ENCODE peak calls at places on chromosomes 13 and 19, in six cellular contexts. One of them, this sample, is unnamed.

GRCh38 chr13:91270031-91270430 is 77.5 kb upstream of the MIR17HG start:
- DNase-seq in astrocyte of the spinal cord: no peak
- DNase-seq in neural progenitor cell: no peak
- DNase-seq in CD4-positive, CD25-positive, alpha-beta regulatory T cell: no peak
- DNase-seq in GM23338: no peak
- DNase-seq in AG04449: no peak
- DNase-seq in this sample: peak

GRCh38 chr19:30209617-30210600 is 162.3 kb upstream of the ZNF536 start:
- DNase-seq in AG04449: no peak
- DNase-seq in GM23338: no peak
- DNase-seq in CD4-positive, CD25-positive, alpha-beta regulatory T cell: no peak
- DNase-seq in astrocyte of the spinal cord: no peak
- DNase-seq in neural progenitor cell: no peak
- DNase-seq in this sample: no peak

GRCh38 chr13:62710766-62711165 is 1295.1 kb upstream of the PCDH20 start:
- DNase-seq in AG04449: no peak
- DNase-seq in neural progenitor cell: no peak
- DNase-seq in astrocyte of the spinal cord: no peak
- DNase-seq in CD4-positive, CD25-positive, alpha-beta regulatory T cell: no peak
- DNase-seq in GM23338: no peak
- DNase-seq in this sample: no peak

GRCh38 chr19:18397242-18398202 is at the start of gene LRRC25:
- DNase-seq in CD4-positive, CD25-positive, alpha-beta regulatory T cell: no peak
- DNase-seq in AG04449: no peak
- DNase-seq in GM23338: peak
- DNase-seq in astrocyte of the spinal cord: no peak
- DNase-seq in neural progenitor cell: peak
- DNase-seq in this sample: peak

GRCh38 chr19:50427997-50428425 is 4.7 kb upstream of the MYBPC2 start:
- DNase-seq in astrocyte of the spinal cord: peak
- DNase-seq in GM23338: peak
- DNase-seq in AG04449: peak
- DNase-seq in CD4-positive, CD25-positive, alpha-beta regulatory T cell: peak
- DNase-seq in neural progenitor cell: peak
- DNase-seq in this sample: peak

GRCh38 chr19:49546825-49547565 is 19.2 kb downstream of the RCN3 start:
- DNase-seq in GM23338: peak
- DNase-seq in neural progenitor cell: peak
- DNase-seq in CD4-positive, CD25-positive, alpha-beta regulatory T cell: peak
- DNase-seq in astrocyte of the spinal cord: peak
- DNase-seq in AG04449: no peak
- DNase-seq in this sample: peak

GRCh38 chr13:32022292-32022691 is 9.3 kb upstream of the FRY start:
- DNase-seq in GM23338: no peak
- DNase-seq in AG04449: no peak
- DNase-seq in neural progenitor cell: peak
- DNase-seq in CD4-positive, CD25-positive, alpha-beta regulatory T cell: no peak
- DNase-seq in astrocyte of the spinal cord: no peak
- DNase-seq in this sample: peak

GRCh38 chr13:51929699-51930098 is 67.9 kb downstream of the CCDC70 start:
- DNase-seq in CD4-positive, CD25-positive, alpha-beta regulatory T cell: no peak
- DNase-seq in neural progenitor cell: no peak
- DNase-seq in astrocyte of the spinal cord: no peak
- DNase-seq in AG04449: no peak
- DNase-seq in GM23338: no peak
- DNase-seq in this sample: no peak

GRCh38 chr19:49335071-49335783 is at the start of gene CD37:
- DNase-seq in neural progenitor cell: no peak
- DNase-seq in astrocyte of the spinal cord: no peak
- DNase-seq in CD4-positive, CD25-positive, alpha-beta regulatory T cell: peak
- DNase-seq in AG04449: no peak
- DNase-seq in GM23338: no peak
- DNase-seq in this sample: no peak

GRCh38 chr19:19461671-19462622 is 53.4 kb downstream of the TSSK6 start:
- DNase-seq in AG04449: no peak
- DNase-seq in CD4-positive, CD25-positive, alpha-beta regulatory T cell: no peak
- DNase-seq in neural progenitor cell: peak
- DNase-seq in GM23338: peak
- DNase-seq in astrocyte of the spinal cord: peak
- DNase-seq in this sample: peak

GRCh38 chr13:20349564-20350379 is 117.7 kb upstream of the GJB6 start:
- DNase-seq in AG04449: no peak
- DNase-seq in neural progenitor cell: peak
- DNase-seq in astrocyte of the spinal cord: no peak
- DNase-seq in CD4-positive, CD25-positive, alpha-beta regulatory T cell: no peak
- DNase-seq in GM23338: no peak
- DNase-seq in this sample: no peak

GRCh38 chr13:111265701-111266035 is 54.8 kb upstream of the TEX29 start:
- DNase-seq in neural progenitor cell: peak
- DNase-seq in CD4-positive, CD25-positive, alpha-beta regulatory T cell: no peak
- DNase-seq in AG04449: no peak
- DNase-seq in astrocyte of the spinal cord: no peak
- DNase-seq in GM23338: no peak
- DNase-seq in this sample: no peak

GRCh38 chr19:39412100-39412866 is at the start of gene PLEKHG2:
- DNase-seq in CD4-positive, CD25-positive, alpha-beta regulatory T cell: peak
- DNase-seq in GM23338: peak
- DNase-seq in astrocyte of the spinal cord: peak
- DNase-seq in neural progenitor cell: peak
- DNase-seq in AG04449: peak
- DNase-seq in this sample: peak

GRCh38 chr19:39412867-39413268 is 399 bp downstream of the PLEKHG2 start:
- DNase-seq in AG04449: no peak
- DNase-seq in CD4-positive, CD25-positive, alpha-beta regulatory T cell: no peak
- DNase-seq in neural progenitor cell: no peak
- DNase-seq in astrocyte of the spinal cord: no peak
- DNase-seq in GM23338: peak
- DNase-seq in this sample: no peak

GRCh38 chr19:39413269-39413902 is 917 bp downstream of the PLEKHG2 start:
- DNase-seq in AG04449: no peak
- DNase-seq in CD4-positive, CD25-positive, alpha-beta regulatory T cell: no peak
- DNase-seq in neural progenitor cell: peak
- DNase-seq in astrocyte of the spinal cord: peak
- DNase-seq in GM23338: peak
- DNase-seq in this sample: peak

GRCh38 chr19:39415111-39416046 is 2.9 kb downstream of the PLEKHG2 start:
- DNase-seq in GM23338: peak
- DNase-seq in AG04449: no peak
- DNase-seq in CD4-positive, CD25-positive, alpha-beta regulatory T cell: no peak
- DNase-seq in neural progenitor cell: no peak
- DNase-seq in astrocyte of the spinal cord: no peak
- DNase-seq in this sample: no peak

DNA sequence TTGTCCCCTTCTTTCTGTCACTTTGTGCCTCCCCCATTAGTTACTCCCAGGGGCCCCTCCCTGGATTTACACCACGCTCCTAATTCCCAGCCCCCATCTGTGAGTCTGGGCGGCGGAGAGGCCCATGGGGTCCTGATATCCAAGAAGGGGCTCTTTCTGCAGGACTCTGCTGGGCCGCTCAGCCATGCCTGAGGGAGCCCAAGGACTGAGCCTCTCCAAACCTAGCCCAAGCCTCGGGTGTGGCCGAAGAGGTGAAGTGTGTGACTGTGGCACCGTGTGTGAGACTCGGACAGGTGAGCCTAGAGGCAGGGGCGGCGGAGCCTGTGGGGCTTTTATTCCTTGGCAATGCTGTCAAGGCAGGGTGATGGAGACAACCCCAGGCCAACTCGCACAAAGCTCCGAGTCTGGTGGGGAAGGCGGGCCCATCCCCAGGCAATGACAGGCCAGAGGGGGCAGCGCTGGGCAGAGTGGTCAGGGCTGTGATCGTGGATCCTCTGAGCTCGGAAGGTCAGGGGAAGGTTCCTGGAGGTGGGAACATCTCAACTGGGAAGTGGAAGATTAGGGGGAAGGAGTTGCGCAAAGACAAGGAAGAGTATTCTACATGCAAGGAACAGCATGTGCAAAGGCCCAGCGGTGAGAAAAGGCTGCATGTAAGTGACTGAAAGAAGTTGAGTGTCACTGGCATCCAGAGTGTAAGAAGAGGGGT is 1.6 kb downstream of the PLEKHG2 start:
- DNase-seq in neural progenitor cell: peak
- DNase-seq in astrocyte of the spinal cord: no peak
- DNase-seq in AG04449: no peak
- DNase-seq in CD4-positive, CD25-positive, alpha-beta regulatory T cell: no peak
- DNase-seq in GM23338: peak
- DNase-seq in this sample: peak
- H3K4me3 ChIP-seq in neural progenitor cell: peak
- H3K4me3 ChIP-seq in astrocyte of the spinal cord: peak
- H3K4me3 ChIP-seq in AG04449: peak
- H3K4me3 ChIP-seq in CD4-positive, CD25-positive, alpha-beta regulatory T cell: peak
- H3K4me3 ChIP-seq in GM23338: peak
- H3K4me3 ChIP-seq in this sample: peak

GRCh38 chr19:6271721-6272410 is 7.9 kb downstream of the MLLT1 start:
- DNase-seq in AG04449: no peak
- DNase-seq in GM23338: peak
- DNase-seq in neural progenitor cell: peak
- DNase-seq in CD4-positive, CD25-positive, alpha-beta regulatory T cell: no peak
- DNase-seq in astrocyte of the spinal cord: peak
- DNase-seq in this sample: peak

GRCh38 chr19:6271251-6271650 is 8.5 kb downstream of the MLLT1 start:
- DNase-seq in neural progenitor cell: no peak
- DNase-seq in CD4-positive, CD25-positive, alpha-beta regulatory T cell: no peak
- DNase-seq in GM23338: peak
- DNase-seq in astrocyte of the spinal cord: no peak
- DNase-seq in AG04449: no peak
- DNase-seq in this sample: no peak

GRCh38 chr19:6272913-6273600 is 6.7 kb downstream of the MLLT1 start:
- DNase-seq in AG04449: no peak
- DNase-seq in neural progenitor cell: peak
- DNase-seq in astrocyte of the spinal cord: no peak
- DNase-seq in CD4-positive, CD25-positive, alpha-beta regulatory T cell: no peak
- DNase-seq in GM23338: no peak
- DNase-seq in this sample: no peak

GRCh38 chr19:6273701-6274601 is 5.8 kb downstream of the MLLT1 start:
- DNase-seq in astrocyte of the spinal cord: peak
- DNase-seq in CD4-positive, CD25-positive, alpha-beta regulatory T cell: no peak
- DNase-seq in AG04449: no peak
- DNase-seq in neural progenitor cell: no peak
- DNase-seq in GM23338: no peak
- DNase-seq in this sample: peak

DNA sequence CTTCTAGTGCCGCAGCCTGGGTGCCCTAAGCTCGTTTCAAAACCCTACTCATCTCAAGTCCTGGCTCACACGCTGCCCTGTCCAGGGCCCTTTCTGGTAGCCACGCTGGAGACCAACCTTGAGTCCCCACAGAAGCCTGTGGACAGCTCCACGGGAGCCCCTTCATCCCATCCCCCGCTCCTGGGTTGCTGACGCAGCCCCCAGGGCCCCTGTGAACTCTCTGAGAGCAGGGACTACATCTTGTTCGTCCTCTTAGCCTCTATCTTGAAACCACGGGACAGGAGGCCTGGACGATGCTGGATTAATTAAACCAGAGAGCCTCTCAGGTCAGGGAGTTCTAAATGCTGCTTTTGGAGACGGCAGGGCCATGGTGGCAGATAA is 7.4 kb downstream of the MLLT1 start:
- DNase-seq in GM23338: no peak
- DNase-seq in astrocyte of the spinal cord: peak
- DNase-seq in CD4-positive, CD25-positive, alpha-beta regulatory T cell: no peak
- DNase-seq in AG04449: no peak
- DNase-seq in neural progenitor cell: peak
- DNase-seq in this sample: peak
- H3K4me3 ChIP-seq in GM23338: peak
- H3K4me3 ChIP-seq in astrocyte of the spinal cord: no peak
- H3K4me3 ChIP-seq in CD4-positive, CD25-positive, alpha-beta regulatory T cell: no peak
- H3K4me3 ChIP-seq in AG04449: peak
- H3K4me3 ChIP-seq in neural progenitor cell: no peak
- H3K4me3 ChIP-seq in this sample: no peak

GRCh38 chr19:44912854-44913253 is 1.6 kb upstream of the APOC1 start:
- DNase-seq in neural progenitor cell: no peak
- DNase-seq in AG04449: no peak
- DNase-seq in astrocyte of the spinal cord: no peak
- DNase-seq in GM23338: no peak
- DNase-seq in CD4-positive, CD25-positive, alpha-beta regulatory T cell: no peak
- DNase-seq in this sample: no peak
- H3K4me3 ChIP-seq in neural progenitor cell: no peak
- H3K4me3 ChIP-seq in AG04449: no peak
- H3K4me3 ChIP-seq in astrocyte of the spinal cord: no peak
- H3K4me3 ChIP-seq in GM23338: no peak
- H3K4me3 ChIP-seq in CD4-positive, CD25-positive, alpha-beta regulatory T cell: no peak
- H3K4me3 ChIP-seq in this sample: no peak

DNA sequence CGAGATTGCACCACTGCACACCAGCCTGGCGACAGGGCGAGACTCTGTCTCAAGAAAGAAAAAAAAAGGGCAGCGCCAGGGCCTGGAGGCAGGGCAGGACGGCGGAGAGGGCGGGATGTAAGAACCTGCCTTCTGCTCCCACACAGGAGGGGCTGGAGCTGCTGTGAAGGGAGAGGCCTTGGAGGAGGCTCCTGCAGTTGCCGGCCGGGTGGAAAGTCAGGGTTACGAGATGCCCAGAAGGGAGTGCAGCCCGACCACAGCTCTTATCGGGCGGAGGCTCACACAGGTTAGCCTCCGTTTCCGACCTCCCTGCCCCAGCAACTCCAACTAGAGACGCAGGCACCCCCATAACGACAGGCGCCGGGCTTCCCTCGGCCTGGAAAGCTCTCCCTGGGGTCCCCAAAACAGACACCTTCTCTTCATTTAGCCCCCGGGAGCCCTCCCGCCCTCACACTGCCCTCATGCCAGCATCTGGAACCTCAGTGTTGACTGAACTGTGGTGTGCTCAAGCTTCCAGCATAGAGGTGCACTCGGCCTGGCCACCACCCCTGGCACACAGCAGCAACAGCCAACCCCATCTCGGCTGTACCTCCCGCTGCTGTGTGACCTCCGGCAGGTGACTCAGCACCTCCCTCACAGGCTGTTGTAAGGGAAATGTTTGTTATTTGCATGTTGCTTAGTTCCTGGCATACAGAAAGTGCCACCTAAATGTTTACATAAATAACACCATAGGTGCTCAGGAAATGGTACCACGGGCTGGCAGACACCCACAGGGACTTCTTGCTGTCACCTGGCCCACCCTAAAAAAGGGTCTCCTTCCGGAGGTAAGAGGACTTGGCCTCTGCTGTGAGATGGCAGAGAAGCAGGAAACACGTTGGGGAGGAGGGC is 1.3 kb downstream of the PLPP2 start:
- DNase-seq in GM23338: peak
- DNase-seq in AG04449: no peak
- DNase-seq in CD4-positive, CD25-positive, alpha-beta regulatory T cell: no peak
- DNase-seq in astrocyte of the spinal cord: peak
- DNase-seq in neural progenitor cell: no peak
- DNase-seq in this sample: no peak
- H3K4me3 ChIP-seq in GM23338: peak
- H3K4me3 ChIP-seq in AG04449: peak
- H3K4me3 ChIP-seq in CD4-positive, CD25-positive, alpha-beta regulatory T cell: no peak
- H3K4me3 ChIP-seq in astrocyte of the spinal cord: peak
- H3K4me3 ChIP-seq in neural progenitor cell: peak
- H3K4me3 ChIP-seq in this sample: no peak

DNA sequence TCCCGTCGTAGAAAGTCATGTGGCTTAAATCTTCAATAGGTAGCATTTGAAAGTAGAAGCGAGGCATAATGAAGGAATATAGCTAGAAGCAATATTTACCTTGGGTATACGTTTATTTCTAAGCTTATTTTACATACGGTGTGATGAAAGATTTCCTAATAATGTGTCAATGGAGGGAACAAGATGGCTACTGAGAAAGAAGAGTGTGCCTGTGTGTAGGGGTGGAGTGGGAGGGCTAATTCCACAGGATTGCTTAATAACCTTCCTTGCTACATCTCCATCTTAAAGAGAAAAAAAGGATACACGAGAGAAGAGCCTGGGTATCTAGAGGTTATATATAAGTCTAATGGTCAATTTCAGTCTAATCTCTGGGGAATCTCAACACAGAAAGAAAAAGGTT is 2.0 kb downstream of the SPART start:
- DNase-seq in AG04449: no peak
- DNase-seq in GM23338: peak
- DNase-seq in CD4-positive, CD25-positive, alpha-beta regulatory T cell: no peak
- DNase-seq in astrocyte of the spinal cord: no peak
- DNase-seq in neural progenitor cell: no peak
- DNase-seq in this sample: no peak
- H3K4me3 ChIP-seq in AG04449: no peak
- H3K4me3 ChIP-seq in GM23338: peak
- H3K4me3 ChIP-seq in CD4-positive, CD25-positive, alpha-beta regulatory T cell: peak
- H3K4me3 ChIP-seq in astrocyte of the spinal cord: no peak
- H3K4me3 ChIP-seq in neural progenitor cell: peak
- H3K4me3 ChIP-seq in this sample: no peak